ENCODE peak calls at places on chromosome 19, in nine cellular contexts. J, G, U, K, A, V, C, R and H are unnamed samples.

GRCh38 chr19:18340990-18341868 is 831 bp downstream of the PGPEP1 start:
- DNase-seq in J (peak), G (peak), U (no peak), K (peak), A (peak), V (peak), C (peak), R (peak), H (no peak)

GRCh38 chr19:39200818-39201145 is 3.3 kb downstream of the SYCN start:
- DNase-seq in J (no peak), G (no peak), U (no peak), K (no peak), A (no peak), V (no peak), C (no peak), R (no peak), H (no peak)

GRCh38 chr19:19259741-19260140 is 13.4 kb downstream of the TM6SF2 start:
- DNase-seq in J (no peak), G (peak), U (peak), K (peak), A (peak), V (no peak), C (no peak), R (no peak), H (no peak)

GRCh38 chr19:41657157-41657556 is 30.3 kb upstream of the CEACAM4 start:
- DNase-seq in J (no peak), G (no peak), U (no peak), K (no peak), A (no peak), V (no peak), C (no peak), R (no peak), H (no peak)

GRCh38 chr19:10538204-10538603 is 5.5 kb upstream of the ATG4D start:
- DNase-seq in J (no peak), G (no peak), U (no peak), K (no peak), A (no peak), V (no peak), C (no peak), R (no peak), H (no peak)

GRCh38 chr19:10390652-10391286 is 10.4 kb upstream of the TYK2 start:
- DNase-seq in J (peak), G (peak), U (no peak), K (peak), A (peak), V (peak), C (peak), R (peak), H (no peak)

GRCh38 chr19:11373166-11373884 is 1.1 kb upstream of the SWSAP1 start:
- DNase-seq in J (peak), G (no peak), U (no peak), K (peak), A (peak), V (no peak), C (no peak), R (peak), H (no peak)

GRCh38 chr19:9132422-9132821 is 5.7 kb upstream of the OR7G3 start:
- DNase-seq in J (no peak), G (no peak), U (no peak), K (no peak), A (no peak), V (no peak), C (no peak), R (no peak), H (no peak)

GRCh38 chr19:5823579-5824281 is 15.8 kb downstream of the FUT6 start:
- DNase-seq in J (peak), G (no peak), U (no peak), K (no peak), A (no peak), V (no peak), C (no peak), R (no peak), H (peak)

GRCh38 chr19:873084-874019 is 13.9 kb downstream of the CFD start:
- DNase-seq in J (no peak), G (no peak), U (no peak), K (peak), A (peak), V (no peak), C (no peak), R (peak), H (peak)

GRCh38 chr19:10043286-10043927 is 30.1 kb downstream of the RDH8 start:
- DNase-seq in J (no peak), G (no peak), U (no peak), K (peak), A (peak), V (no peak), C (no peak), R (peak), H (no peak)

GRCh38 chr19:20925481-20925880 is 2.4 kb downstream of the ZNF85 start:
- DNase-seq in J (no peak), G (no peak), U (no peak), K (no peak), A (no peak), V (no peak), C (no peak), R (no peak), H (no peak)

GRCh38 chr19:10005632-10006334 is 4.5 kb downstream of the COL5A3 start:
- DNase-seq in J (no peak), G (no peak), U (no peak), K (no peak), A (no peak), V (no peak), C (no peak), R (no peak), H (no peak)

GRCh38 chr19:52735734-52736133 is 890 bp upstream of the ZNF611 start:
- DNase-seq in J (peak), G (peak), U (no peak), K (peak), A (peak), V (peak), C (peak), R (no peak), H (no peak)

GRCh38 chr19:932647-933552 is 7.1 kb downstream of the ARID3A start:
- DNase-seq in J (peak), G (no peak), U (peak), K (peak), A (peak), V (no peak), C (no peak), R (peak), H (no peak)

GRCh38 chr19:38683393-38684077 is 36.1 kb downstream of the ACTN4 start:
- DNase-seq in J (peak), G (peak), U (peak), K (peak), A (peak), V (peak), C (peak), R (peak), H (no peak)

GRCh38 chr19:32287086-32287485 is 58.3 kb upstream of the ZNF507 start:
- DNase-seq in J (no peak), G (no peak), U (no peak), K (no peak), A (peak), V (no peak), C (no peak), R (no peak), H (no peak)

GRCh38 chr19:42480335-42481095 is 37.8 kb upstream of the CXCL17 start:
- DNase-seq in J (peak), G (peak), U (no peak), K (no peak), A (peak), V (no peak), C (no peak), R (peak), H (no peak)

GRCh38 chr19:55208880-55209429 is 346 bp downstream of the PTPRH start:
- DNase-seq in J (no peak), G (no peak), U (no peak), K (no peak), A (no peak), V (no peak), C (no peak), R (no peak), H (no peak)

GRCh38 chr19:18418725-18419194 is 438 bp upstream of the SSBP4 start:
- DNase-seq in J (no peak), G (no peak), U (no peak), K (no peak), A (no peak), V (no peak), C (no peak), R (peak), H (peak)

GRCh38 chr19:35056513-35057063 is 15.1 kb downstream of the HPN start:
- DNase-seq in J (no peak), G (no peak), U (no peak), K (no peak), A (no peak), V (no peak), C (no peak), R (no peak), H (no peak)

GRCh38 chr19:35318679-35319448 is 10.1 kb upstream of the CD22 start:
- DNase-seq in J (peak), G (peak), U (peak), K (peak), A (peak), V (peak), C (peak), R (peak), H (no peak)

GRCh38 chr19:9205506-9206113 is 13.8 kb downstream of the OR7D4 start:
- DNase-seq in J (peak), G (peak), U (peak), K (peak), A (peak), V (peak), C (peak), R (peak), H (no peak)

GRCh38 chr19:42122691-42123607 is 9.3 kb downstream of the POU2F2 start:
- DNase-seq in J (no peak), G (no peak), U (no peak), K (no peak), A (no peak), V (no peak), C (no peak), R (no peak), H (no peak)

GRCh38 chr19:8643860-8644653 is 13.6 kb downstream of the NFILZ start:
- DNase-seq in J (no peak), G (no peak), U (no peak), K (no peak), A (no peak), V (no peak), C (no peak), R (no peak), H (no peak)

GRCh38 chr19:45630463-45630862 is 8.7 kb downstream of the EML2 start:
- DNase-seq in J (no peak), G (no peak), U (peak), K (peak), A (peak), V (no peak), C (no peak), R (peak), H (no peak)

GRCh38 chr19:5949792-5950305 is 28.1 kb downstream of the RANBP3 start:
- DNase-seq in J (peak), G (no peak), U (no peak), K (no peak), A (no peak), V (no peak), C (no peak), R (no peak), H (no peak)

GRCh38 chr19:5957132-5957531 is 20.8 kb downstream of the RANBP3 start:
- DNase-seq in J (no peak), G (no peak), U (no peak), K (peak), A (no peak), V (no peak), C (no peak), R (peak), H (no peak)

GRCh38 chr19:16168465-16169081 is 4.8 kb downstream of the CIB3 start:
- DNase-seq in J (no peak), G (no peak), U (no peak), K (peak), A (peak), V (no peak), C (no peak), R (no peak), H (no peak)

GRCh38 chr19:39679791-39680168 is 24.1 kb downstream of the LGALS16 start:
- DNase-seq in J (no peak), G (no peak), U (no peak), K (no peak), A (no peak), V (no peak), C (no peak), R (no peak), H (no peak)

GRCh38 chr19:10295305-10295846 is 5.6 kb downstream of the ICAM5 start:
- DNase-seq in J (peak), G (no peak), U (no peak), K (no peak), A (no peak), V (no peak), C (no peak), R (no peak), H (no peak)

GRCh38 chr19:35048911-35049411 is 7.4 kb downstream of the HPN start:
- DNase-seq in J (peak), G (no peak), U (no peak), K (no peak), A (no peak), V (peak), C (no peak), R (no peak), H (no peak)

GRCh38 chr19:45952691-45953505 is 20.8 kb downstream of the NOVA2 start:
- DNase-seq in J (peak), G (no peak), U (peak), K (peak), A (peak), V (no peak), C (no peak), R (no peak), H (no peak)

GRCh38 chr19:55696301-55697068 is 21.5 kb downstream of the EPN1 start:
- DNase-seq in J (no peak), G (no peak), U (no peak), K (no peak), A (no peak), V (no peak), C (no peak), R (no peak), H (peak)

GRCh38 chr19:17757125-17757524 is 5.8 kb downstream of the FCHO1 start:
- DNase-seq in J (peak), G (no peak), U (no peak), K (peak), A (peak), V (peak), C (peak), R (peak), H (no peak)

DNA sequence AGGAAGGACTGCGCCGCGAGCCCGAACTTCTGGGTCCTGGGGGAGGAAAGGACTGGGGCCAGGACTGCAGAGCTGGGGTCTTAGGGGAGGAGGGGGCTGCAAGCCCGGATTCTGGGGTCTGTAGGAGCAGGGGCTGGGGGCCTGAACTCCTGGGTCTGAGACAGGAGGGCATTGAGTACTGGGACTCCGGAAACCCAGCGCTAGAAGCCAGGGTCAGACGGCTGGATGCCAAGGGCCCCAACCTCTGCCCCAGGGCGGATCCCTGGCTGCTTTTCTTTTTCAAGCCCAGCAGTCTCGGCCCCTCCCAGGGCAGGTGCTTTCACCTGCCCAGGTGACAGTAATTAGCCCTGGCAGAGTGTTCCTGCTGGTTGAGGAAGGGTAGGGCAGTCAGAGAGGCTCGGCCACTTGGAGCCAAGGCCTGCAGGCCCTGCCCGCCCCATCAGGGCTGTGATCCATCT is 2.3 kb downstream of the MYH14 start:
- DNase-seq in J (peak), G (no peak), U (no peak), K (no peak), A (no peak), V (peak), C (peak), R (no peak), H (peak)
- TF ChIP-seq CTCF in J (no peak), G (no peak), U (no peak), K (no peak), A (no peak), V (no peak), C (peak), R (no peak), H (no peak)

DNA sequence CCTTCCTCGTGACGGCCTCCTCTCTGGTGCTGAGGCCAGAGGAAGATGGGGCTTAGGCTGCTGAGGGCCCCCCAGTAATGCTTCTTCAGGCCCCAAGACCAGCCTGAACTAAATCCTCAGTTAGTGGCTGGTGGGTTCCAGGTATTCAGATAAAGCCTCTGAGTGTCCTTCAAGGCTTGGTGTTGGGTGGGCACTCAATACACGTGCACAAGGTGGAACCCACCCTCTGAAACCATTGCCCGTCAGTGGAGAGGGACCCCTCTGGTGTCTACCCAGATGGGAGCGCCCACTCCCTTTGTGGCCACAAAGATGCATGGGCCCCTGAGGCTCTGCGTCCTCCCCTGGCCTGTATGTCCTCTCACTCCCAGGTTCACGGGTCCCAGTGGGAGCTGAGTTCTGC is 79.0 kb downstream of the IER2 start:
- DNase-seq in J (no peak), G (no peak), U (no peak), K (no peak), A (no peak), V (no peak), C (no peak), R (no peak), H (no peak)
- TF ChIP-seq CTCF in J (no peak), G (no peak), U (no peak), K (no peak), A (no peak), V (no peak), C (no peak), R (no peak), H (no peak)

DNA sequence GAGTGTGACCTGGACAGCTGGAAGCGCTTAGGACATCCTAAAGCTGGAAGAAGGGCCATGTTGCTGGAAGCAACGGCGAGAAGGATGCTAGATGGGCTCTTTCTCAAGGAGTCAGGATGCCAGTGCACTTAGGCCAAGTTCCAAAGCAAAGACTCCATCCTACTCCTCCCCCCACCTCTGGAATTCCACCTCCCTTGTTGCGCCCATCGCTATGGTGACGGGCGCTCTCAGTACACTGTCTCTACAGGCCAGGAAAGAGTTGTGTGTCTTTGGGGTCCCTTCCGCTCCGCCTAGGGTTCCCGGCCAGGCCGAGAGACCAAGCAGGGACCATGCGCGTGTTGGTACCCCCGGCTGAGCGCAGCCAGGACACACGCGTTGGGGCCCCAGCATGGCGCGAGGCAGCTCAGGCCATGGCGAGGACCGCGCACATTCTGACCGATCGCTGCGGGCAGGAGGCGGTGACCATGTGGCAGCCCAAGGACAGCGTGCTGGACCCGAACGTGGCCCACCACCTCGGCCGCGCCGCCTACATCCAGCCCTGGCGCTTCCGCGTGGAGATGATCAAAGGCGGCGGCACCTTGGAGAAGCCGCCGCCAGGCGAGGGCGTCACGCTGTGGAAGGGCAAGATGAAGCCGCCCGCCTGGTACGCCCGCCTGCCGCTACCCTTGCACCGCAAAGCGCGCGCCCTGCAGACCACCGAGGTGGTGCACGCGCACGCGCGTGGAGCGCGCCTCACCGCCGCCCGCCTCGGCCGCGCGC is 31.0 kb upstream of the SLC1A6 start:
- DNase-seq in J (no peak), G (no peak), U (no peak), K (no peak), A (no peak), V (no peak), C (no peak), R (no peak), H (no peak)
- TF ChIP-seq CTCF in J (no peak), G (no peak), U (no peak), K (no peak), A (no peak), V (no peak), C (no peak), R (no peak), H (no peak)

GRCh38 chr19:3656747-3657394 is 30.3 kb upstream of the CACTIN start:
- DNase-seq in J (no peak), G (no peak), U (no peak), K (no peak), A (no peak), V (no peak), C (no peak), R (no peak), H (no peak)

GRCh38 chr19:3658823-3659745 is 32.5 kb upstream of the CACTIN start:
- DNase-seq in J (no peak), G (no peak), U (no peak), K (no peak), A (no peak), V (peak), C (no peak), R (no peak), H (no peak)

GRCh38 chr19:3658004-3658822 is 31.6 kb upstream of the CACTIN start:
- DNase-seq in J (peak), G (no peak), U (no peak), K (no peak), A (no peak), V (peak), C (no peak), R (no peak), H (no peak)

GRCh38 chr19:3656073-3656746 is 29.6 kb upstream of the CACTIN start:
- DNase-seq in J (no peak), G (no peak), U (peak), K (peak), A (no peak), V (no peak), C (no peak), R (peak), H (no peak)

GRCh38 chr19:3657395-3657769 is 30.8 kb upstream of the CACTIN start:
- DNase-seq in J (no peak), G (no peak), U (no peak), K (no peak), A (no peak), V (no peak), C (no peak), R (no peak), H (no peak)
- TF ChIP-seq CTCF in J (no peak), G (no peak), U (no peak), K (no peak), A (no peak), V (no peak), C (no peak), R (no peak), H (no peak)

GRCh38 chr19:47024502-47024901 is 4.9 kb downstream of the NPAS1 start:
- DNase-seq in J (no peak), G (no peak), U (no peak), K (no peak), A (no peak), V (no peak), C (no peak), R (no peak), H (no peak)

GRCh38 chr19:47021536-47022139 is 2.0 kb downstream of the NPAS1 start:
- DNase-seq in J (no peak), G (no peak), U (no peak), K (no peak), A (no peak), V (no peak), C (no peak), R (no peak), H (no peak)

GRCh38 chr19:47022140-47022536 is 2.5 kb downstream of the NPAS1 start:
- DNase-seq in J (no peak), G (no peak), U (no peak), K (no peak), A (no peak), V (no peak), C (no peak), R (no peak), H (no peak)

GRCh38 chr19:47023448-47023794 is 3.8 kb downstream of the NPAS1 start:
- DNase-seq in J (no peak), G (no peak), U (no peak), K (no peak), A (no peak), V (no peak), C (no peak), R (no peak), H (no peak)

GRCh38 chr19:47022541-47023447 is 3.2 kb downstream of the NPAS1 start:
- DNase-seq in J (no peak), G (no peak), U (no peak), K (no peak), A (no peak), V (no peak), C (no peak), R (no peak), H (no peak)
- TF ChIP-seq CTCF in J (no peak), G (no peak), U (no peak), K (no peak), A (no peak), V (no peak), C (no peak), R (peak), H (peak)